ENCODE peak calls at places on chromosomes 2 and 18, in four cellular contexts. N is neuronal stem cell, F is H1, R is H9. Z is an unnamed sample.

GRCh38 chr2:20094142-20094792 is 42.8 kb upstream of the LAPTM4A start:
- DNase-seq in N (no peak), F (no peak), R (no peak), Z (no peak)

GRCh38 chr2:46747297-46747818 is 168.2 kb downstream of the MCFD2 start:
- DNase-seq in N (no peak), R (no peak), F (no peak), Z (no peak)

GRCh38 chr18:8375269-8375668 is 234.0 kb upstream of the RAB12 start:
- DNase-seq in N (no peak), R (no peak), F (no peak), Z (no peak)

GRCh38 chr2:21422050-21422449 is 298.3 kb downstream of the TDRD15 start:
- DNase-seq in N (peak; percentile 36), R (peak; percentile 81), F (peak; percentile 94), Z (peak; percentile 78)

GRCh38 chr2:46072146-46072820 is 224.9 kb upstream of the EPAS1 start:
- DNase-seq in R (no peak), F (no peak), N (no peak), Z (no peak)

GRCh38 chr2:171491292-171491691 is 31.0 kb upstream of the CYBRD1 start:
- DNase-seq in R (no peak), N (no peak), F (peak; percentile 59), Z (peak; percentile 69)

GRCh38 chr2:59249441-59250330 is 1008.6 kb upstream of the FANCL start:
- DNase-seq in N (peak; percentile 30), F (no peak), R (no peak), Z (no peak)

GRCh38 chr2:109171444-109172334 is 42.7 kb downstream of the SH3RF3 start:
- DNase-seq in F (no peak), R (no peak), N (no peak), Z (no peak)

GRCh38 chr2:43474273-43474672 is 121.6 kb downstream of the THADA start:
- DNase-seq in F (no peak), R (no peak), N (no peak), Z (no peak)

GRCh38 chr2:3148716-3149115 is 228.9 kb downstream of the EIPR1 start:
- DNase-seq in F (no peak), R (no peak), N (no peak), Z (no peak)

GRCh38 chr2:434625-435024 is 146.7 kb upstream of the ALKAL2 start:
- DNase-seq in F (no peak), N (no peak), R (no peak), Z (no peak)

GRCh38 chr2:106126705-106127281 is 67.3 kb downstream of the UXS1 start:
- DNase-seq in R (no peak), F (no peak), N (no peak), Z (no peak)

GRCh38 chr18:77165489-77166415 is 33.2 kb upstream of the MBP start:
- DNase-seq in N (no peak), F (no peak), R (no peak), Z (no peak)

GRCh38 chr2:231132126-231132525 is 7.3 kb upstream of the HTR2B start:
- DNase-seq in R (no peak), F (no peak), N (no peak), Z (peak; percentile 59)

GRCh38 chr2:11582526-11583202 is 48.8 kb downstream of the GREB1 start:
- DNase-seq in N (peak; percentile 76), R (peak; percentile 80), F (peak; percentile 95), Z (peak; percentile 88)

GRCh38 chr2:196131384-196131861 is 40.0 kb downstream of the STK17B start:
- DNase-seq in N (no peak), F (peak; percentile 82), R (peak; percentile 64), Z (peak; percentile 79)

GRCh38 chr18:45876131-45876530 is 50.7 kb downstream of the SIGLEC15 start:
- DNase-seq in N (no peak), R (no peak), F (no peak), Z (no peak)

GRCh38 chr2:38315707-38316333 is 61.3 kb downstream of the ATL2 start:
- DNase-seq in R (no peak), F (no peak), N (peak; percentile 41), Z (peak; percentile 78)

GRCh38 chr2:169693344-169693743 is 861 bp downstream of the CFAP210 start:
- DNase-seq in F (no peak), N (no peak), R (no peak), Z (peak; percentile 45)

GRCh38 chr2:215272918-215273317 is 38.9 kb upstream of the ATIC start:
- DNase-seq in R (no peak), F (no peak), N (no peak), Z (no peak)

GRCh38 chr2:157871415-157871814 is 4.7 kb downstream of the ACVR1 start:
- DNase-seq in F (no peak), N (no peak), R (no peak), Z (no peak)

DNA sequence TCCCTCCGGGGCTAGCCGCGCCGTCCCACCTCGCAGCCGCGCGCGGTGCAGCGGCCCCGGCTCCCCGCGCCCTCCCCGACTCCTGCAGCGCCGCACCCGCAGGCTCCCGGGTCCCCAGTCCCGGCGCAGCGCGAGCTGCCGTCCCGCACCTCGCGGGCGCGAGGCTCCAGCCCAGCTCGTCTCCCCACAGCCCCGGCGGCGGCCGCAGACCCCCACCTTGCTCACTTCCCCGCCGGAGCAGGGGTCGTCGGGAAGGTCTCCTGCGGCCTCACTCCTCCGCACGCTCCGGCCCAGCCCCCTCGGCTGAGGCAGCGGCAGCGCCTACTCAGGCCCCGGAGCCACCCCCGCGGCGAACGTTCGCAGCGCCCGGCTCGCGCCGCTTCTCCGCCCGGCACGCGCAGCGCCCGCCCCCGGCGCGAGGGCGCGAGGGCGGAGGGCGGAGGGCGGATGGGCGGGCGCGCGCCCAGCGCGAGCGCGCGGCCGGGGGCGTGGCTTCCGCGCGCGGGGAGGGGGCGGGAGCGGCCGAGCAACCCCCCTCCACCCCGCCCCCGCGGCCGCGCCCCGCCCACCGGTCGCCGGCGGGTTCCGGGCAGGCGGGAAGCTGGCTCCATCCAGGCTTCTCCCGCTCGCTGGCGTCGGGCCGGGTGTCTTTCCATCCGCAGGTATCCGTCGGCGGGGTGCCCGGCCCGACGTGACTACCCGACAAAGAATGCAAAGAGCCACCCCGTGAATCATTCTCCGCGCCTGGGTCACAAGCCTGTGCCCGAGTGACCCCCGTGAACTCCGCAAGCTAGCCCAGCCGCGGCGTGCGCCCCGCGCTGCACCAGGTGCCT is at the start of gene DTNB:
- DNase-seq in R (peak; percentile 84), F (peak; percentile 91), N (peak; percentile 84), Z (peak; percentile 82)
- H2BK15ac ChIP-seq in R (no peak within 1 kb of the TSS), F (peak within 1 kb of the TSS; percentile 85), N (peak within 1 kb of the TSS; percentile 59), Z (no peak within 1 kb of the TSS)

GRCh38 chr2:33168973-33169372 is 222.2 kb downstream of the LTBP1 start:
- DNase-seq in F (no peak), R (no peak), N (no peak), Z (no peak)
- H2BK15ac ChIP-seq in F (no peak overlapping the region), R (no peak overlapping the region), N (no peak overlapping the region), Z (no peak overlapping the region)

DNA sequence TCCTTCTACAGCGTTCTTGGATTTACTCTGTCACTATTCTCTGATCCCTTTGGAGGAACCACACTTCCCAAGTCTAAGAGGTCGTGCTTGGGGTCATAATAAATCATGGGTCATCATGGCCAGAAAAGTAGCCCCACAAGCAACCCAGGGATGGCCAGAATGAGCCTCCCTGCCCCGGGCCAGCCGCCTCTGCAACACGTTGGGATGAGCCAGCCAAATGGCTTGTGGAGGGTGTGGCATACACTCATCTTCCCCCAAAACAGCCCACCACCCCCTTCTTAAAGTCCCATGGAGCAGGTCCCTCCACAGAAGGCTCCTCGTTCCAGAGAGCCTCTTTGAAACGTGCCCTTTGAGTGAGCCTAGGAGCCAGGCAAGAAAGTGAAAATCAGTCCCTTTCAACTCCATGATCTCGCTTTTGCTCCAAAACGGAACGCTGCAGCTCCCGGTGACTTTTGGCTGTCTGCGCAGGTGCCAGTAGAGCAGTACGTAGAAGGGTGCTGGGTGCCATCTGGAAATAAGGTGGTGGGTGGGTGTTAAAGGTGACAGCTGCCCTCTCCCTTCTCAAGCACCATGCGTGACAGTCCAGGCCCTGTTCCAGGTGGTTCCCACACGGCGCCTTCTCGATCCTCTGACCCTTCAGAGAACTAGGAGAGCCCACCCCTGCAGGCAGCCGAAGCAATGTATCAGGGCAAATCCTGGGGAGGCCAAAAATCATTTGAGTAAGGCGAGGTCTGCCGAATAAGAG is 48.5 kb upstream of the FOSL2 start:
- DNase-seq in F (no peak), N (no peak), R (no peak), Z (no peak)
- H2BK15ac ChIP-seq in F (peak overlapping the region; percentile 46), N (peak overlapping the region; percentile 95), R (no peak overlapping the region), Z (no peak overlapping the region)

DNA sequence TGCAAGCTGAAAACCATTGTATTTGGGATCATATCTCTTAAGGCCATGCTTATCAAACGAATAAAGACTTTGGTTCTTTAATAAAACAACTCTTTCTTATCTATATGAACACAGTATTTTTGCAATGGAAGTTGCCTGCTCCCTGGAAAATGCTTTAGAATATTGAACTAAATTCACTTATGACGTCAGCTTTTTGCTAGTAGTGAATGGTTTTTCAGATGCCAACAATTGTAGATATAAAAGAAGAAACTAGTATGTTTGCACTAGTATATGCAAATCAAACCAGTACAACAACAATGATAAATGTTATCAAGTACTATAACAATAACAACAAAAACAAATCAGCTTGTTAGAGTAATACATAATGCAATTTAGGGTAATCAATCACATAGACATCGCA is 1462.9 kb downstream of the SUCLG1 start:
- DNase-seq in F (no peak), R (no peak), N (no peak), Z (no peak)
- H2BK15ac ChIP-seq in F (no peak overlapping the region), R (no peak overlapping the region), N (no peak overlapping the region), Z (no peak overlapping the region)

GRCh38 chr2:120933693-120934092 is 198.0 kb downstream of the GLI2 start:
- DNase-seq in F (no peak), N (no peak), R (no peak), Z (no peak)

GRCh38 chr2:120934221-120934639 is 198.6 kb downstream of the GLI2 start:
- DNase-seq in N (no peak), R (no peak), F (no peak), Z (no peak)

GRCh38 chr2:120935339-120936313 is 200.0 kb downstream of the GLI2 start:
- DNase-seq in R (no peak), F (no peak), N (peak; percentile 29), Z (peak; percentile 79)

GRCh38 chr2:120936476-120937334 is 201.0 kb downstream of the GLI2 start:
- DNase-seq in R (no peak), F (no peak), N (no peak), Z (no peak)

GRCh38 chr2:120934891-120935338 is 199.2 kb downstream of the GLI2 start:
- DNase-seq in R (no peak), N (no peak), F (no peak), Z (no peak)
- H2BK15ac ChIP-seq in R (no peak overlapping the region), N (no peak overlapping the region), F (no peak overlapping the region), Z (no peak overlapping the region)

GRCh38 chr2:235264121-235264493 is 229.7 kb upstream of the AGAP1 start:
- DNase-seq in R (no peak), N (no peak), F (no peak), Z (no peak)
- H2BK15ac ChIP-seq in R (no peak overlapping the region), N (no peak overlapping the region), F (no peak overlapping the region), Z (no peak overlapping the region)

Z was measured in mesendoderm.